ENCODE peak calls at places on chromosomes 16 and 17, in seven cellular contexts. U is adrenal gland, E is kidney epithelial cell, K is fibroblast of lung, C is GM13977, L is Peyer's patch, Y is PC-3. P is an unnamed sample.

GRCh38 chr17:62678214-62678919 is 50.9 kb downstream of the MRC2 start:
- DNase-seq in Y (no peak), U (no peak), E (no peak), L (no peak), C (no peak), K (no peak), P (no peak)

GRCh38 chr17:31494259-31495048 is 103.0 kb downstream of the RAB11FIP4 start:
- DNase-seq in K (no peak), E (no peak), L (peak; percentile 88), C (peak; percentile 77), Y (no peak), U (no peak), P (no peak)

GRCh38 chr17:56292010-56292409 is 138.7 kb downstream of the ANKFN1 start:
- DNase-seq in C (no peak), Y (peak; percentile 50), K (peak; percentile 56), E (peak; percentile 42), L (no peak), U (no peak), P (no peak)

GRCh38 chr16:24609740-24610420 is 70.5 kb downstream of the RBBP6 start:
- DNase-seq in C (no peak), U (peak; percentile 39), K (peak; percentile 59), L (peak; percentile 57), E (peak; percentile 32), Y (no peak), P (no peak)

GRCh38 chr16:30122621-30123160 is 329 bp downstream of the MAPK3 start:
- DNase-seq in K (peak; percentile 5), C (peak; percentile 45), U (peak; percentile 37), Y (no peak), L (peak; percentile 51), E (no peak), P (no peak)

GRCh38 chr17:61927211-61928100 is at the start of gene INTS2:
- DNase-seq in C (peak; percentile 92), E (peak; percentile 61), Y (peak; percentile 97), L (peak; percentile 98), K (peak; percentile 97), U (peak; percentile 96), P (peak; percentile 63)

GRCh38 chr17:56908061-56908542 is 5.7 kb downstream of the TRIM25 start:
- DNase-seq in K (no peak), U (peak; percentile 68), C (peak; percentile 59), Y (peak; percentile 70), L (peak; percentile 91), E (no peak), P (no peak)

GRCh38 chr17:19369846-19370492 is 7.4 kb upstream of the B9D1 start:
- DNase-seq in E (no peak), L (peak; percentile 59), K (no peak), Y (no peak), C (no peak), U (peak; percentile 46), P (no peak)

GRCh38 chr16:58474296-58474695 is 25.6 kb upstream of the NDRG4 start:
- DNase-seq in U (no peak), L (no peak), E (no peak), C (no peak), Y (no peak), K (no peak), P (no peak)

GRCh38 chr16:71610936-71611871 is 14.8 kb upstream of the MARVELD3 start:
- DNase-seq in L (peak; percentile 91), Y (peak; percentile 69), K (peak; percentile 43), C (peak; percentile 81), E (no peak), U (peak; percentile 67), P (peak; percentile 39)

GRCh38 chr17:70588003-70588402 is 418.7 kb downstream of the KCNJ2 start:
- DNase-seq in C (no peak), K (no peak), L (no peak), Y (no peak), U (no peak), E (peak; percentile 18), P (no peak)

GRCh38 chr16:55470533-55471371 is 8.2 kb upstream of the MMP2 start:
- DNase-seq in C (no peak), U (no peak), L (no peak), K (peak; percentile 52), E (no peak), Y (peak; percentile 50), P (no peak)

GRCh38 chr17:60630352-60630751 is 30.4 kb downstream of the PPM1D start:
- DNase-seq in L (no peak), C (no peak), Y (no peak), U (no peak), K (no peak), E (no peak), P (no peak)

DNA sequence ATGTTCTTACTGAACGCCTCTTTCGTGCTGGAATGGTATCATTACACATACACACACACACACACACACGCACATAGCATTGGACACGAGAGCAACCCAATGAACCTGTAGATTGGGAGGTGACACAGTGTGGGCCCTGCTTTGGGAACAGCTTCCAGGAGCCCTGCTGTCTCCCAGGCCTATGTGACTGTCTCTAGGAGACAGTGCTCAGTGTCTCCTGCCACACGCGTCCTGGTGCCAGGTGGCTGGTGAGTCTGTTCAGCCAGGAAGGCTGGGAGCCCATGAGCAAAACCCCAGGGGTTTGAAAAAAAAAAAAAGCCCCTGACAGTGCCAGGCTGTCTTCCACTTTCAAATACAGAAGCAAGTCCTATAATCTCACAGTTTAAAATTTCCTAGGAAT is 2.4 kb upstream of the SPOP start:
- DNase-seq in Y (no peak), C (no peak), E (no peak), K (no peak), L (peak; percentile 30), U (no peak), P (no peak)
- TF ChIP-seq CTCF in Y (no peak), C (no peak), E (no peak), K (no peak), L (no peak), U (no peak), P (no peak)

DNA sequence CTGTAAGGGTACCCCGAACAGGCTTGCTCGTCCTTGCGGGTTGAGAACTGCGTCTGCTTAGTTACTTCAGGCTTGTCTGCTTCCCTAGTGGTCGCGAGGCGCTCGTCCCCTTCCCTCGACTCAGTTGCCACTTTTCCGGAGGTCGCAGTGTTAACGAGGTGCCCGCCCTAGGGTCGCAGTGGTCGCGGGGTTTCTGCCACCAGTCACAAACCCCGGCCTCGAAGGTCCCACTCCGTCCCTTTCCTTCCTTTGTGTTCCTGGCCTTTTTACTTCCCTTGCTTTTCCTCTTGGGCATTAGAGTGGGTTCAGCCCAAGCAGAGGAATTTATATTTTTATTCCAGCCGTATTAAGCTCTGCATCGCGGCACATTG is 299 bp downstream of the NUP85 start:
- DNase-seq in L (no peak), Y (no peak), C (no peak), U (no peak), E (no peak), K (no peak), P (no peak)
- TF ChIP-seq CTCF in L (no peak), Y (no peak), C (no peak), U (no peak), E (no peak), K (no peak), P (no peak)

DNA sequence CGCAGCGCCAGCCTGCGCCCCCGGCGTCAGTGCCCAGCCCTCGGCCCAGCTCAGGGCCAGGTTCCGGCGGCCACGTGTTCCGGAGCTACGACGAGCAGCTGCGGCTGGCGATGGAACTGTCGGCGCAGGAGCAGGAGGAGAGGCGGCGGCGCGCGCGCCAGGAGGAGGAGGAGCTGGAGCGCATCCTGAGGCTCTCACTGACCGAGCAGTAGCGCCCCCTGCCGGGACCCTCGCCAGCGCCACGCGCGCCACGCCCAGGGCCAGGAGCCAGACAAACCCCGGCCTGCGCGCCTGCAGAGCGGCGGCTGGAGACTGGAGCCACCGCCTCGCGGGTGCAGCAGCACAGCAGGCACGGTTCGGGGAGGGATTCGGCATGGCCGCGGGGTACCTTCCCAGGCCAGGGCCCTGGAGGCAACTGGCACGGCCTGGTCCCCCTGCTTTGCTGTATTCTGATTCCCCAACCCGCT is 9.3 kb downstream of the CORO6 start:
- DNase-seq in K (peak; percentile 87), E (no peak), C (peak; percentile 89), L (peak; percentile 97), Y (no peak), U (peak; percentile 94), P (no peak)
- TF ChIP-seq CTCF in K (peak; percentile 39), E (peak; percentile 56), C (peak; percentile 97), L (peak; percentile 87), Y (no peak), U (peak; percentile 86), P (peak; percentile 5)

GRCh38 chr17:76370261-76370993 is 14.0 kb upstream of the SPHK1 start:
- DNase-seq in C (no peak), E (peak; percentile 65), U (peak; percentile 84), K (peak; percentile 93), Y (peak; percentile 99), L (peak; percentile 57), P (no peak)
- TF ChIP-seq CTCF in C (no peak), E (no peak), U (peak; percentile 43), K (peak; percentile 58), Y (peak; percentile 100), L (no peak), P (peak; percentile 82)

GRCh38 chr17:76458580-76459490 is 5.9 kb upstream of the UBE2O start:
- DNase-seq in U (peak; percentile 60), E (no peak), K (peak; percentile 61), Y (peak; percentile 86), C (peak; percentile 69), L (peak; percentile 79), P (no peak)
- TF ChIP-seq CTCF in U (peak; percentile 49), E (peak; percentile 77), K (peak; percentile 65), Y (peak; percentile 91), C (peak; percentile 64), L (no peak), P (peak; percentile 90)

DNA sequence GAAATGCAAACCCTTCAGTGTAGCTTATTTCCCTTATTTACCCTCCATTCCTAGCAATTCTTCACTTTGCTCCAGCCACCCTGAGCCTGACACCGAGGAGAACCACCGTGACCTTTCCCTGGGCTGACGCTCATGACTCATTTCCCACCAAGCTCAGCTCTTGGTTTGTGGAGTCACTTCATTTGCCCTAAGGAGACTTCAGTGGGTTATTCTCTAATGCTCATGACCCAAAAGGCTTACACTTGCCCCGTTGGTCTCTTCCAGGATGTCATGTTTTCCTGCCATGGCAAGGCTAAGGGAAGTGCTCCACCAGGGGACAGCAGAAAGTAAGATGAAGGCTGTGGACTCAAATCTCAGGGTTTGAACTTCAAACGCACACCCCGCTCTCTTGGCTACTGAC is 161.0 kb downstream of the CBLN1 start:
- DNase-seq in C (no peak), L (no peak), K (no peak), Y (no peak), U (no peak), E (no peak), P (no peak)
- TF ChIP-seq CTCF in C (no peak), L (no peak), K (no peak), Y (no peak), U (no peak), E (no peak), P (no peak)

P was measured in Panc1.